ENCODE peak calls at places on chromosomes 16 and 17, in nine cellular contexts. F is CD8-positive, alpha-beta memory T cell; G is SW 1271; T is Kasumi-1; A is T-helper 9 cell; C is GM12892; X is IMR-90; E is activated CD4-positive, alpha-beta T cell treated with anti-CD3 and anti-CD28 coated beads, Interleukin-2, amount 50 U/mL, for 24 hours; K is lower leg skin. L is an unnamed sample.

GRCh38 chr16:629289-630023 is 1.3 kb upstream of the WFIKKN1 start:
- DNase-seq in A (no peak), K (no peak), C (no peak), F (no peak), E (no peak), T (no peak), X (no peak), G (no peak), L (no peak)

GRCh38 chr16:71867934-71868333 is 16.0 kb downstream of the ZNF821 start:
- DNase-seq in T (no peak), F (no peak), A (no peak), C (no peak), K (no peak), X (no peak), E (no peak), G (no peak), L (no peak)

GRCh38 chr17:64025732-64026294 is 5.4 kb upstream of the ICAM2 start:
- DNase-seq in E (peak; percentile 81), C (peak; percentile 58), X (peak; percentile 70), G (peak; percentile 26), T (peak; percentile 96), F (peak; percentile 95), K (peak; percentile 50), A (peak; percentile 90), L (peak; percentile 91)

GRCh38 chr16:53414381-53414780 is 19.9 kb upstream of the RBL2 start:
- DNase-seq in G (no peak), A (no peak), T (no peak), C (no peak), X (no peak), K (no peak), E (no peak), F (no peak), L (no peak)

GRCh38 chr17:62051053-62051452 is 14.0 kb downstream of the MED13 start:
- DNase-seq in X (no peak), E (no peak), A (no peak), T (no peak), F (no peak), C (no peak), G (no peak), K (no peak), L (no peak)

GRCh38 chr17:82396601-82397435 is 21.3 kb upstream of the HEXD start:
- DNase-seq in A (no peak), K (peak; percentile 55), G (no peak), C (no peak), T (no peak), X (peak; percentile 90), E (no peak), F (no peak), L (no peak)

GRCh38 chr16:85486256-85486915 is 126.7 kb upstream of the GSE1 start:
- DNase-seq in K (no peak), C (no peak), T (no peak), A (no peak), F (no peak), X (no peak), E (no peak), G (no peak), L (no peak)

GRCh38 chr16:12975766-12976165 is 74.4 kb downstream of the SHISA9 start:
- DNase-seq in F (no peak), T (no peak), C (no peak), G (no peak), K (no peak), A (no peak), E (no peak), X (no peak), L (no peak)

GRCh38 chr17:61400786-61401279 is 1.2 kb downstream of the TBX2 start:
- DNase-seq in F (no peak), X (no peak), G (no peak), T (no peak), C (no peak), A (no peak), E (no peak), K (no peak), L (no peak)

GRCh38 chr17:41695954-41696720 is 7.5 kb downstream of the EIF1 start:
- DNase-seq in G (peak; percentile 49), E (peak; percentile 75), C (peak; percentile 52), T (peak; percentile 86), F (peak; percentile 66), A (peak; percentile 78), K (no peak), X (peak; percentile 83), L (peak; percentile 69)

L was measured in CD8-positive, alpha-beta T cell.